ENCODE peak calls at places on chromosomes 2 and 18, in eight cellular contexts. O is stimulated activated CD8-positive, alpha-beta memory T cell treated with anti-CD3 and anti-CD28 coated beads, Interleukin-15, amount 100 ng/mL, for 1 hour; H is pulmonary artery endothelial cell; L is stimulated activated CD4-positive, alpha-beta T cell treated with anti-CD3 and anti-CD28 coated beads, Interleukin-15, amount 100 ng/mL, for 1 hour; G is HTR-8/SVneo; T is cardiac fibroblast; V is CD4-positive, alpha-beta T cell; C is WERI-Rb-1. B is an unnamed sample.

GRCh38 chr2:63064197-63064596 is 13.6 kb downstream of the OTX1 start:
- DNase-seq in O (no peak), H (no peak), G (no peak), V (no peak), C (peak), L (no peak), T (no peak), B (no peak)

GRCh38 chr2:16813593-16813992 is 148.0 kb upstream of the CYRIA start:
- DNase-seq in G (no peak), O (no peak), L (no peak), H (no peak), V (no peak), T (no peak), C (peak), B (peak)

GRCh38 chr18:44671914-44672313 is 8.8 kb upstream of the SETBP1 start:
- DNase-seq in V (no peak), H (no peak), T (no peak), O (no peak), G (no peak), L (no peak), C (no peak), B (no peak)

GRCh38 chr2:5618271-5618670 is 73.9 kb upstream of the SOX11 start:
- DNase-seq in V (no peak), O (no peak), G (no peak), L (no peak), T (no peak), H (no peak), C (no peak), B (no peak)

GRCh38 chr2:122056853-122057252 is 301.4 kb downstream of the TSN start:
- DNase-seq in T (peak), O (no peak), C (no peak), H (no peak), G (no peak), L (no peak), V (no peak), B (no peak)

GRCh38 chr2:241859436-241860183 is 916 bp upstream of the PDCD1 start:
- DNase-seq in O (peak), H (no peak), L (peak), C (peak), T (peak), G (no peak), V (peak), B (no peak)

GRCh38 chr2:176443941-176444340 is 174.7 kb downstream of the MTX2 start:
- DNase-seq in T (no peak), O (no peak), C (no peak), L (no peak), H (no peak), V (no peak), G (no peak), B (no peak)

GRCh38 chr2:37283207-37283606 is 41.4 kb downstream of the PRKD3 start:
- DNase-seq in G (peak), O (no peak), H (peak), C (no peak), L (no peak), T (peak), V (no peak), B (no peak)

GRCh38 chr2:66781804-66782203 is 346.9 kb downstream of the MEIS1 start:
- DNase-seq in L (no peak), O (no peak), T (no peak), G (no peak), V (no peak), H (no peak), C (no peak), B (no peak)

GRCh38 chr2:120955427-120955826 is 219.8 kb downstream of the GLI2 start:
- DNase-seq in G (no peak), T (no peak), L (no peak), H (no peak), C (no peak), V (no peak), O (no peak), B (no peak)

GRCh38 chr2:38540580-38541290 is 62.0 kb downstream of the HNRNPLL start:
- DNase-seq in H (no peak), L (no peak), T (peak), G (no peak), C (no peak), O (no peak), V (no peak), B (no peak)

GRCh38 chr2:23555944-23556343 is 171.0 kb downstream of the KLHL29 start:
- DNase-seq in L (no peak), G (no peak), T (no peak), O (no peak), C (no peak), V (no peak), H (no peak), B (no peak)

GRCh38 chr2:154402138-154402714 is 296.3 kb upstream of the KCNJ3 start:
- DNase-seq in C (no peak), H (no peak), T (peak), V (no peak), O (no peak), G (peak), L (no peak), B (no peak)

GRCh38 chr2:111950241-111950640 is 51.8 kb downstream of the MERTK start:
- DNase-seq in L (no peak), V (no peak), H (no peak), O (no peak), G (no peak), T (no peak), C (no peak), B (no peak)

GRCh38 chr2:144234115-144234772 is 285.7 kb downstream of the ZEB2 start:
- DNase-seq in O (no peak), C (no peak), V (no peak), H (no peak), L (no peak), T (no peak), G (no peak), B (no peak)

GRCh38 chr18:8609711-8610441 is 639 bp downstream of the RAB12 start:
- DNase-seq in H (no peak), O (no peak), L (no peak), T (no peak), V (peak), G (no peak), C (peak), B (peak)

GRCh38 chr2:3257166-3257565 is 120.5 kb downstream of the EIPR1 start:
- DNase-seq in V (no peak), L (no peak), O (no peak), C (no peak), T (no peak), H (no peak), G (no peak), B (no peak)

GRCh38 chr2:229032596-229033234 is 238.4 kb downstream of the PID1 start:
- DNase-seq in G (no peak), O (no peak), H (no peak), V (no peak), L (no peak), C (no peak), T (no peak), B (no peak)

GRCh38 chr2:140178224-140178623 is 1398.0 kb upstream of the NXPH2 start:
- DNase-seq in O (no peak), C (no peak), L (no peak), V (no peak), T (peak), H (no peak), G (no peak), B (no peak)

GRCh38 chr2:167368371-167368770 is 480.1 kb downstream of the XIRP2 start:
- DNase-seq in T (no peak), V (no peak), H (no peak), G (no peak), C (no peak), O (no peak), L (no peak), B (no peak)

GRCh38 chr2:158598856-158599517 is 142.2 kb downstream of the PKP4 start:
- DNase-seq in G (no peak), V (no peak), C (no peak), H (no peak), O (no peak), L (no peak), T (peak), B (no peak)

GRCh38 chr18:23847321-23847986 is 158.2 kb downstream of the LAMA3 start:
- DNase-seq in O (no peak), L (no peak), H (no peak), V (no peak), G (no peak), T (no peak), C (no peak), B (no peak)

GRCh38 chr18:62018034-62018760 is 125.4 kb upstream of the RNF152 start:
- DNase-seq in T (peak), L (no peak), G (no peak), H (no peak), C (no peak), O (no peak), V (no peak), B (no peak)

GRCh38 chr18:74534150-74534969 is at the start of gene CNDP1:
- DNase-seq in T (no peak), L (no peak), V (no peak), G (no peak), O (no peak), H (no peak), C (no peak), B (no peak)

GRCh38 chr2:152489364-152489763 is 154.4 kb downstream of the FMNL2 start:
- DNase-seq in L (no peak), O (no peak), G (no peak), C (no peak), T (no peak), V (no peak), H (no peak), B (no peak)

GRCh38 chr2:102505290-102505689 is 32.3 kb downstream of the SLC9A4 start:
- DNase-seq in H (no peak), G (no peak), O (no peak), V (no peak), C (no peak), T (no peak), L (no peak), B (no peak)